ENCODE peak calls at places on chromosomes 3 and 15, in seven cellular contexts. X, D, A, W, K, B and M are unnamed samples. For H3K4me1, the result is how much of the 10 kb centered on the place peaks cover.

GRCh38 chr15:39999538-39999937 is 39.4 kb downstream of the SRP14 start:
- DNase-seq in X (no peak), W (no peak), B (no peak), A (no peak), K (no peak), D (no peak), M (no peak)

GRCh38 chr3:194885766-194886165 is 200.1 kb downstream of the FAM43A start:
- DNase-seq in D (no peak), K (no peak), B (no peak), W (no peak), X (no peak), A (no peak), M (no peak)

GRCh38 chr15:44265757-44266156 is 22.8 kb upstream of the GOLM2 start:
- DNase-seq in B (no peak), D (no peak), K (no peak), X (no peak), W (no peak), A (no peak), M (no peak)

GRCh38 chr15:44584162-44584749 is 47.3 kb downstream of the EIF3J start:
- DNase-seq in A (peak), K (peak), X (peak), B (peak), D (peak), W (peak), M (peak)

GRCh38 chr3:171770689-171771620 is 39.3 kb downstream of the PLD1 start:
- DNase-seq in A (peak), W (no peak), X (no peak), D (no peak), K (peak), B (no peak), M (no peak)

GRCh38 chr3:153284282-153284938 is 122.4 kb downstream of the RAP2B start:
- DNase-seq in D (no peak), X (peak), K (peak), W (no peak), B (peak), A (peak), M (peak)

GRCh38 chr3:46406786-46407611 is at the start of the genes CCR5AS and CCRL2:
- DNase-seq in X (peak), B (no peak), D (no peak), A (no peak), W (no peak), K (peak), M (peak)

GRCh38 chr3:194512895-194513601 is 26.2 kb upstream of the ATP13A3 start:
- DNase-seq in A (no peak), W (no peak), K (no peak), D (no peak), B (no peak), X (no peak), M (no peak)

GRCh38 chr15:92091155-92091734 is 237.7 kb downstream of the SLCO3A1 start:
- DNase-seq in K (peak), W (peak), X (peak), B (no peak), D (no peak), A (peak), M (no peak)

GRCh38 chr15:94972314-94972713 is 741.0 kb downstream of the MCTP2 start:
- DNase-seq in D (no peak), X (no peak), A (no peak), B (no peak), K (no peak), W (peak), M (no peak)

GRCh38 chr3:117920240-117920923 is 1114.3 kb downstream of the IGSF11 start:
- DNase-seq in X (no peak), A (no peak), B (no peak), W (peak), D (no peak), K (no peak), M (no peak)

GRCh38 chr3:31106204-31106603 is 211.7 kb upstream of the GADL1 start:
- DNase-seq in B (peak), A (no peak), D (no peak), K (peak), X (no peak), W (no peak), M (no peak)

GRCh38 chr3:63998852-63999754 is 24.2 kb downstream of the PSMD6 start:
- DNase-seq in X (no peak), B (no peak), D (no peak), A (no peak), K (no peak), W (no peak), M (no peak)

GRCh38 chr3:160885791-160886286 is 129.8 kb downstream of the PPM1L start:
- DNase-seq in A (no peak), X (peak), W (peak), K (peak), B (no peak), D (peak), M (no peak)

GRCh38 chr3:195526492-195526891 is 16.6 kb downstream of the PPP1R2 start:
- DNase-seq in K (no peak), X (no peak), B (no peak), D (no peak), A (no peak), W (no peak), M (no peak)

GRCh38 chr3:168165390-168166269 is 69.9 kb upstream of the GOLIM4 start:
- DNase-seq in X (no peak), W (peak), D (no peak), A (peak), K (peak), B (peak), M (no peak)

GRCh38 chr3:58322793-58323192 is 9.9 kb upstream of the PXK start:
- DNase-seq in K (no peak), W (no peak), A (no peak), D (no peak), X (no peak), B (no peak), M (no peak)

GRCh38 chr3:65795166-65795565 is 243.6 kb downstream of the MAGI1 start:
- DNase-seq in D (no peak), A (no peak), K (no peak), X (no peak), B (no peak), W (no peak), M (no peak)

GRCh38 chr15:52546031-52546751 is 17.5 kb upstream of the MYO5A start:
- DNase-seq in B (peak), A (peak), X (no peak), K (no peak), D (no peak), W (no peak), M (no peak)

GRCh38 chr15:68560501-68561113 is 18.2 kb upstream of the CORO2B start:
- DNase-seq in K (no peak), X (no peak), D (no peak), W (no peak), A (no peak), B (peak), M (no peak)

GRCh38 chr15:73922186-73923151 is 3.8 kb upstream of the LOXL1 start:
- DNase-seq in A (no peak), X (peak), K (no peak), B (no peak), W (peak), D (no peak), M (no peak)

GRCh38 chr15:93072440-93073394 is 16.3 kb downstream of the RGMA start:
- DNase-seq in K (peak), B (no peak), D (no peak), X (peak), A (peak), W (peak), M (no peak)

GRCh38 chr3:44058022-44058867 is 183.4 kb upstream of the TOPAZ1 start:
- DNase-seq in K (peak), B (peak), W (no peak), A (no peak), D (no peak), X (no peak), M (peak)

GRCh38 chr3:58068126-58068809 is 60.0 kb downstream of the FLNB start:
- DNase-seq in K (no peak), W (no peak), B (no peak), D (no peak), A (no peak), X (no peak), M (no peak)

GRCh38 chr3:51717446-51717845 is 10.6 kb downstream of the GRM2 start:
- DNase-seq in W (no peak), X (no peak), B (no peak), A (no peak), D (no peak), K (no peak), M (no peak)

GRCh38 chr15:32676095-32676643 is 34.7 kb downstream of the SCG5 start:
- DNase-seq in D (no peak), A (no peak), X (no peak), K (no peak), B (no peak), W (no peak), M (no peak)

GRCh38 chr3:14806641-14807263 is 12.0 kb upstream of the FGD5 start:
- DNase-seq in A (no peak), W (no peak), K (no peak), D (no peak), X (peak), B (no peak), M (no peak)

GRCh38 chr15:70033529-70034140 is 64.1 kb downstream of the TLE3 start:
- DNase-seq in W (peak), K (no peak), B (no peak), D (no peak), X (no peak), A (no peak), M (no peak)

GRCh38 chr15:76730262-76730661 is 174.9 kb downstream of the SCAPER start:
- DNase-seq in X (no peak), K (no peak), B (no peak), W (no peak), D (no peak), A (no peak), M (no peak)

GRCh38 chr3:123712077-123712860 is 127.4 kb upstream of the HACD2 start:
- DNase-seq in D (no peak), B (no peak), K (no peak), A (no peak), X (no peak), W (no peak), M (no peak)

GRCh38 chr3:154194869-154195268 is 73.7 kb downstream of the ARHGEF26 start:
- DNase-seq in W (no peak), B (no peak), K (no peak), D (no peak), A (no peak), X (no peak), M (no peak)

GRCh38 chr3:126340943-126341754 is 16.1 kb downstream of the KLF15 start:
- DNase-seq in D (no peak), X (peak), K (peak), W (no peak), A (no peak), B (no peak), M (peak)

GRCh38 chr3:133874761-133875438 is 20.8 kb downstream of the RAB6B start:
- DNase-seq in W (no peak), D (no peak), X (no peak), A (no peak), B (no peak), K (no peak), M (no peak)

GRCh38 chr3:179840985-179841384 is 188.1 kb downstream of the USP13 start:
- DNase-seq in D (no peak), K (no peak), W (no peak), B (no peak), X (no peak), A (peak), M (no peak)

GRCh38 chr3:159219231-159219630 is 417.4 kb downstream of the MFSD1 start:
- DNase-seq in A (no peak), W (no peak), B (no peak), X (no peak), K (no peak), D (no peak), M (no peak)

GRCh38 chr3:143001034-143001368 is 369 bp upstream of the U2SURP start:
- DNase-seq in A (no peak), W (no peak), B (peak), K (no peak), D (no peak), X (peak), M (no peak)

GRCh38 chr3:194395767-194396527 is 3.1 kb downstream of the GP5 start:
- DNase-seq in D (no peak), X (no peak), K (peak), A (no peak), W (peak), B (no peak), M (peak)

DNA sequence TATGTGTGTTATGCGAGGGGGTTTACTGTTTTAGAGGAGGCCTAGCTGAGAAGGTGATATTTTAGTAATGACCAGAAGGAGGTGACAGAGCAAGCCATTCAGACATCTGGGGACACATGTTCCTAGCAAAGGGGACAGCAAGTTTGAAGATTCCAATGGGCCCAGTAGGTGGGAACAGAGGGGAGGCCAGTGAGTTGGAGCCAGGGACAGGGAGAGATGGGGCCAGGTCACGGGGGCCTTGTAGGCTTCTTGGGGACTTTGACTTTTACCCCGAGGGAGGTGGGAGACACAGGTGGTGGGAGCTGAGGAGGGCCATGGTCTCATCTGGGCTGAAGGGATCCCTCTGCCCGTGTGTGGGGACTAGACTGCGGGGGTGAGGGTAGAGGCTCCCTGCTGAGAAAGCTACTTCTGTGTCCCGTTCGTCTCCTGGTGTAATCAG is 72.5 kb downstream of the MGLL start:
- DNase-seq in K (no peak), A (no peak), W (no peak), X (no peak), B (peak), D (no peak), M (no peak)
- H3K4me1 ChIP-seq in K (under half), A (half or more), W (under half), X (under half), B (under half), D (under half), M (under half)

GRCh38 chr15:66772967-66773873 is 71.2 kb downstream of the SMAD6 start:
- DNase-seq in X (no peak), B (no peak), W (peak), D (no peak), K (peak), A (no peak), M (no peak)
- H3K4me3 ChIP-seq in X (no peak), B (no peak), W (no peak), D (no peak), K (no peak), A (no peak), M (no peak)

DNA sequence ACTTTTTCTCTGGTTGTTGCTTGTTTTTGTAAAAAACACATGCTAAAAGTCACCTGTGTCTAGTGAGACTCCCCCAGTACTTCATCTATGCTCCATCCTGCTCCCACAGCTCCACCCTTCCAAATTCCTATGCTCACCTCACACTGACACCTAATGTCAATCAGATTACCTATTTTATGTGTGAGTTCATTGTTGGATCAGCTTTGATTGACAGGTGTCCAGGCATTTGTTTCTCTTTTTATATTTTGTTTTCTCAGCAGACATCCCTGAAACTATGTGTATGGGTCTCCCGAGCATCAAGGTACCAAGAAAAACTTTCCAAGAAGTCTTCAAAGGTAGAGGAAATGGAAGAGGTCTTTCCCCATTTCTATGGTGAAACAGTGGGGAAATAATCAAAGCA is 13.4 kb downstream of the RFTN1 start:
- DNase-seq in K (no peak), X (no peak), A (no peak), W (no peak), B (no peak), D (no peak), M (no peak)
- H3K4me1 ChIP-seq in K (under half), X (under half), A (under half), W (under half), B (half or more), D (under half), M (under half)

GRCh38 chr15:81071705-81072104 is 62.4 kb upstream of the CFAP161 start:
- DNase-seq in W (no peak), X (no peak), K (no peak), B (no peak), A (no peak), D (no peak), M (no peak)
- H3K4me3 ChIP-seq in W (no peak), X (no peak), K (no peak), B (no peak), A (no peak), D (no peak), M (no peak)

GRCh38 chr3:33063651-33064051 is 33.3 kb downstream of the GLB1 start:
- DNase-seq in D (no peak), X (no peak), W (no peak), B (peak), A (no peak), K (no peak), M (no peak)
- H3K4me1 ChIP-seq in D (under half), X (under half), W (under half), B (half or more), A (under half), K (under half), M (under half)